ENCODE peak calls at places on chromosomes 13 and 19, in four cellular contexts. H, S, K and E are unnamed samples.

GRCh38 chr13:112730157-112730671 is 40.4 kb downstream of the ATP11A start:
- DNase-seq in S (no peak), H (peak; percentile 27), K (no peak), E (no peak)

GRCh38 chr19:41456342-41456918 is 13.5 kb downstream of the ERICH4 start:
- DNase-seq in K (no peak), S (peak; percentile 66), H (peak; percentile 72), E (no peak)

GRCh38 chr19:37511186-37511585 is 4.4 kb downstream of the ZNF793 start:
- DNase-seq in K (no peak), H (no peak), S (no peak), E (no peak)

GRCh38 chr19:53333071-53333465 is 481 bp upstream of the ZNF845 start:
- DNase-seq in H (no peak), K (peak; percentile 44), S (no peak), E (peak; percentile 3)

GRCh38 chr19:44943801-44944249 is 1.8 kb downstream of the APOC4 start:
- DNase-seq in S (peak; percentile 31), H (no peak), K (peak; percentile 60), E (no peak)

GRCh38 chr19:9431475-9431874 is 3.9 kb downstream of the ZNF266 start:
- DNase-seq in K (no peak), H (no peak), S (peak; percentile 82), E (no peak)

GRCh38 chr19:14871619-14872230 is 14.2 kb downstream of the OR7A17 start:
- DNase-seq in K (no peak), H (peak; percentile 32), S (peak; percentile 33), E (no peak)

GRCh38 chr13:110455941-110456340 is 105.6 kb downstream of the RAB20 start:
- DNase-seq in H (peak; percentile 76), K (peak; percentile 83), S (peak; percentile 73), E (no peak)

GRCh38 chr13:43303040-43303729 is 279.8 kb downstream of the DNAJC15 start:
- DNase-seq in H (peak; percentile 80), K (peak; percentile 28), S (peak; percentile 66), E (peak; percentile 33)

GRCh38 chr19:18543814-18544475 is 572 bp upstream of the FKBP8 start:
- DNase-seq in H (peak; percentile 67), K (peak; percentile 82), S (peak; percentile 77), E (no peak)

GRCh38 chr19:46946611-46947238 is 72.9 kb upstream of the NPAS1 start:
- DNase-seq in K (no peak), H (no peak), S (no peak), E (no peak)

GRCh38 chr13:33615436-33615835 is 202.5 kb upstream of the RFC3 start:
- DNase-seq in H (no peak), K (no peak), S (no peak), E (no peak)

GRCh38 chr13:113970810-113971470 is 2.9 kb downstream of the C13orf46 start:
- DNase-seq in S (peak; percentile 46), H (peak; percentile 53), K (peak; percentile 75), E (no peak)

GRCh38 chr19:5785423-5785822 is 877 bp upstream of the PRR22 start:
- DNase-seq in S (no peak), H (no peak), K (no peak), E (no peak)

GRCh38 chr19:51207747-51208146 is 17.1 kb upstream of the CD33 start:
- DNase-seq in K (no peak), S (no peak), H (no peak), E (no peak)

GRCh38 chr19:54521022-54521859 is 18.6 kb downstream of the LAIR2 start:
- DNase-seq in K (no peak), H (no peak), S (no peak), E (no peak)

GRCh38 chr19:22622901-22623840 is 11.0 kb upstream of the ZNF492 start:
- DNase-seq in K (no peak), H (no peak), S (no peak), E (no peak)

GRCh38 chr13:35857769-35858168 is 273.4 kb downstream of the DCLK1 start:
- DNase-seq in H (peak; percentile 51), S (peak; percentile 52), K (no peak), E (no peak)

GRCh38 chr19:13156968-13157882 is 7.0 kb downstream of the IER2 start:
- DNase-seq in K (peak; percentile 35), S (peak; percentile 43), H (no peak), E (no peak)

GRCh38 chr19:49475191-49475932 is 1.3 kb downstream of the FLT3LG start:
- DNase-seq in S (no peak), K (no peak), H (no peak), E (no peak)

GRCh38 chr19:5228932-5229777 is 111.5 kb downstream of the PTPRS start:
- DNase-seq in K (no peak), H (peak; percentile 23), S (no peak), E (no peak)

GRCh38 chr13:30334663-30335386 is 27.5 kb upstream of the KATNAL1 start:
- DNase-seq in K (no peak), H (peak; percentile 39), S (peak; percentile 62), E (no peak)

GRCh38 chr19:41795031-41795461 is 1.3 kb upstream of the CEACAM3 start:
- DNase-seq in H (peak; percentile 48), K (peak; percentile 63), S (peak; percentile 58), E (no peak)

GRCh38 chr13:36000028-36000427 is 131.2 kb downstream of the DCLK1 start:
- DNase-seq in H (no peak), K (no peak), S (no peak), E (no peak)

GRCh38 chr19:17687857-17688784 is at the start of gene UNC13A:
- DNase-seq in S (peak; percentile 17), H (peak; percentile 48), K (peak; percentile 13), E (no peak)

GRCh38 chr19:46616631-46617322 is 8.1 kb downstream of the PTGIR start:
- DNase-seq in K (peak; percentile 69), H (peak; percentile 82), S (peak; percentile 55), E (peak; percentile 47)

GRCh38 chr13:58858870-58859371 is 1227.4 kb downstream of the PCDH17 start:
- DNase-seq in H (no peak), S (no peak), K (no peak), E (no peak)

GRCh38 chr13:52162279-52163101 is 3.1 kb upstream of the NEK3 start:
- DNase-seq in K (no peak), S (peak; percentile 42), H (peak; percentile 73), E (no peak)

GRCh38 chr19:15042003-15042402 is 7.3 kb upstream of the CASP14 start:
- DNase-seq in K (no peak), S (no peak), H (no peak), E (no peak)

GRCh38 chr13:38350114-38350617 is 515 bp downstream of the UFM1 start:
- DNase-seq in S (peak; percentile 66), K (peak; percentile 70), H (peak; percentile 64), E (no peak)

GRCh38 chr19:30061557-30062330 is 119.7 kb downstream of the URI1 start:
- DNase-seq in H (no peak), S (no peak), K (no peak), E (no peak)

GRCh38 chr19:1267441-1268391 is 1.4 kb upstream of the CIRBP start:
- DNase-seq in S (peak; percentile 16), H (no peak), K (no peak), E (no peak)

GRCh38 chr19:5480427-5480836 is 25.2 kb downstream of the ZNRF4 start:
- DNase-seq in H (peak; percentile 29), S (peak; percentile 37), K (peak; percentile 26), E (no peak)

GRCh38 chr13:100826441-100826840 is 151.8 kb upstream of the TMTC4 start:
- DNase-seq in K (no peak), S (no peak), H (no peak), E (no peak)

GRCh38 chr19:49338691-49339363 is 3.6 kb downstream of the CD37 start:
- DNase-seq in H (peak; percentile 44), K (peak; percentile 90), S (peak; percentile 34), E (no peak)

GRCh38 chr13:57030671-57031070 is 110.0 kb upstream of the PRR20A start:
- DNase-seq in H (no peak), K (no peak), S (no peak), E (no peak)

GRCh38 chr19:44512326-44513298 is 12.3 kb upstream of the ZNF180 start:
- DNase-seq in S (peak; percentile 81), H (peak; percentile 76), K (peak; percentile 14), E (peak; percentile 8)

GRCh38 chr13:66634384-66634783 is 595.8 kb downstream of the PCDH9 start:
- DNase-seq in H (peak; percentile 39), K (no peak), S (peak; percentile 51), E (no peak)

GRCh38 chr13:96068729-96069128 is 15.5 kb upstream of the UGGT2 start:
- DNase-seq in K (no peak), S (no peak), H (no peak), E (no peak)
- H3K4me3 ChIP-seq in K (no peak overlapping the region), S (no peak overlapping the region), H (no peak overlapping the region), E (no peak overlapping the region)

GRCh38 chr19:7597689-7598088 is 2.0 kb downstream of the CAMSAP3 start:
- DNase-seq in H (no peak), S (no peak), K (no peak), E (no peak)
- H3K4me3 ChIP-seq in H (no peak overlapping the region), S (no peak overlapping the region), K (no peak overlapping the region), E (no peak overlapping the region)

GRCh38 chr19:35013047-35013819 is 13.1 kb downstream of the GRAMD1A start:
- DNase-seq in K (peak; percentile 77), S (peak; percentile 75), H (peak; percentile 79), E (no peak)
- H3K4me3 ChIP-seq in K (no peak overlapping the region), S (no peak overlapping the region), H (no peak overlapping the region), E (no peak overlapping the region)

GRCh38 chr13:98761979-98762616 is 9.6 kb upstream of the SLC15A1 start:
- DNase-seq in H (no peak), S (no peak), K (no peak), E (no peak)
- H3K4me3 ChIP-seq in H (peak overlapping the region; percentile 15), S (peak overlapping the region; percentile 36), K (no peak overlapping the region), E (peak overlapping the region; percentile 20)

DNA sequence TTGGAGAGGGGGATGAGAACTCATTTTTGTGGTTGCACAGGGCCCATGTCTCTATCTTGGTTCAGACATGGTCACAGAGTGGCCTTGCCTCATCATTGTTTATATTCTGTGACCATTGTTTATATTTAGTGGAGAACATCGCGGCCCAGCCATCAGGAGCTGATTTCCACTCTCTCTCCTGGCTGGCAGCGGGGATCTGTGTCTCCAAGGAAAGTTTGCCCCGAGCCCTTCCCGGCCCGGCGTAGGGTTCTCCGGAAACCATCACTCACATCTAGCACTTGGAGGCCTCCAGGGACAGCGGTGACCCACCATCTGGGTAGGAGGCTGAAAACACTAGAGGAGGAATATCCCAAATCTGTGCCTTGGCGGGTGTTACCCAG is 822 bp upstream of the ZNF358 start:
- DNase-seq in H (no peak), K (peak; percentile 54), S (peak; percentile 10), E (no peak)
- H3K4me3 ChIP-seq in H (no peak overlapping the region), K (no peak overlapping the region), S (no peak overlapping the region), E (no peak overlapping the region)